ENCODE peak calls at places on chromosomes 13 and 19, in five cellular contexts. One of them, this sample, is unnamed.

GRCh38 chr19:7823902-7824301 is 6.1 kb upstream of the EVI5L start:
- DNase-seq in KG1: no peak
- DNase-seq in BJ: no peak
- DNase-seq in testis: no peak
- DNase-seq in cardiac muscle cell: no peak
- DNase-seq in this sample: no peak

GRCh38 chr13:112062047-112062618 is 4.8 kb upstream of the SOX1 start:
- DNase-seq in KG1: no peak
- DNase-seq in BJ: no peak
- DNase-seq in testis: no peak
- DNase-seq in cardiac muscle cell: no peak
- DNase-seq in this sample: no peak

GRCh38 chr13:27942972-27943371 is 23.2 kb downstream of the PDX1 start:
- DNase-seq in KG1: no peak
- DNase-seq in BJ: no peak
- DNase-seq in testis: no peak
- DNase-seq in cardiac muscle cell: no peak
- DNase-seq in this sample: no peak

GRCh38 chr13:98542568-98543379 is 34.1 kb downstream of the STK24 start:
- DNase-seq in KG1: no peak
- DNase-seq in BJ: no peak
- DNase-seq in testis: no peak
- DNase-seq in cardiac muscle cell: no peak
- DNase-seq in this sample: no peak

GRCh38 chr19:39372941-39373340 is 18.0 kb downstream of the PAF1 start:
- DNase-seq in KG1: no peak
- DNase-seq in BJ: no peak
- DNase-seq in testis: no peak
- DNase-seq in cardiac muscle cell: no peak
- DNase-seq in this sample: no peak

GRCh38 chr13:41054919-41055619 is 6.2 kb upstream of the WBP4 start:
- DNase-seq in KG1: no peak
- DNase-seq in BJ: no peak
- DNase-seq in testis: no peak
- DNase-seq in cardiac muscle cell: no peak
- DNase-seq in this sample: no peak

GRCh38 chr13:57739089-57739488 is 107.5 kb downstream of the PCDH17 start:
- DNase-seq in KG1: no peak
- DNase-seq in BJ: no peak
- DNase-seq in testis: no peak
- DNase-seq in cardiac muscle cell: no peak
- DNase-seq in this sample: no peak

GRCh38 chr19:6501740-6502648 is at the start of gene TUBB4A:
- DNase-seq in KG1: no peak
- DNase-seq in BJ: no peak
- DNase-seq in testis: peak
- DNase-seq in cardiac muscle cell: peak
- DNase-seq in this sample: peak

GRCh38 chr19:39919976-39920375 is 14.5 kb downstream of the FCGBP start:
- DNase-seq in KG1: no peak
- DNase-seq in BJ: no peak
- DNase-seq in testis: no peak
- DNase-seq in cardiac muscle cell: no peak
- DNase-seq in this sample: no peak

GRCh38 chr19:13042443-13043130 is 47.3 kb downstream of the NFIX start:
- DNase-seq in KG1: no peak
- DNase-seq in BJ: no peak
- DNase-seq in testis: no peak
- DNase-seq in cardiac muscle cell: no peak
- DNase-seq in this sample: no peak

GRCh38 chr13:39209731-39210633 is 171.7 kb downstream of the NHLRC3 start:
- DNase-seq in KG1: no peak
- DNase-seq in BJ: no peak
- DNase-seq in testis: peak
- DNase-seq in cardiac muscle cell: no peak
- DNase-seq in this sample: no peak

GRCh38 chr13:41389580-41389979 is 67.8 kb upstream of the RGCC start:
- DNase-seq in KG1: no peak
- DNase-seq in BJ: no peak
- DNase-seq in testis: no peak
- DNase-seq in cardiac muscle cell: no peak
- DNase-seq in this sample: no peak

GRCh38 chr19:38294090-38294489 is 10.0 kb upstream of the C19orf33 start:
- DNase-seq in KG1: no peak
- DNase-seq in BJ: no peak
- DNase-seq in testis: no peak
- DNase-seq in cardiac muscle cell: no peak
- DNase-seq in this sample: no peak

GRCh38 chr19:4386038-4386782 is 14.1 kb downstream of the SH3GL1 start:
- DNase-seq in KG1: no peak
- DNase-seq in BJ: no peak
- DNase-seq in testis: no peak
- DNase-seq in cardiac muscle cell: no peak
- DNase-seq in this sample: no peak

GRCh38 chr13:67986234-67986633 is 756.1 kb upstream of the PCDH9 start:
- DNase-seq in KG1: no peak
- DNase-seq in BJ: no peak
- DNase-seq in testis: no peak
- DNase-seq in cardiac muscle cell: no peak
- DNase-seq in this sample: no peak

GRCh38 chr13:66264976-66265375 is 965.2 kb downstream of the PCDH9 start:
- DNase-seq in KG1: no peak
- DNase-seq in BJ: no peak
- DNase-seq in testis: no peak
- DNase-seq in cardiac muscle cell: no peak
- DNase-seq in this sample: no peak

GRCh38 chr13:102951808-102952207 is 106.0 kb downstream of the ERCC5 start:
- DNase-seq in KG1: no peak
- DNase-seq in BJ: no peak
- DNase-seq in testis: no peak
- DNase-seq in cardiac muscle cell: peak
- DNase-seq in this sample: no peak

GRCh38 chr19:50873056-50873455 is at the start of gene KLK2:
- DNase-seq in KG1: no peak
- DNase-seq in BJ: no peak
- DNase-seq in testis: no peak
- DNase-seq in cardiac muscle cell: no peak
- DNase-seq in this sample: no peak

GRCh38 chr13:33284916-33285315 is 639 bp downstream of the STARD13 start:
- DNase-seq in KG1: no peak
- DNase-seq in BJ: no peak
- DNase-seq in testis: no peak
- DNase-seq in cardiac muscle cell: no peak
- DNase-seq in this sample: no peak

GRCh38 chr19:46356670-46357055 is 9.8 kb downstream of the PPP5C start:
- DNase-seq in KG1: no peak
- DNase-seq in BJ: no peak
- DNase-seq in testis: no peak
- DNase-seq in cardiac muscle cell: no peak
- DNase-seq in this sample: no peak

GRCh38 chr19:5948697-5949564 is 29.0 kb downstream of the RANBP3 start:
- DNase-seq in KG1: no peak
- DNase-seq in BJ: no peak
- DNase-seq in testis: no peak
- DNase-seq in cardiac muscle cell: no peak
- DNase-seq in this sample: no peak

GRCh38 chr13:111204438-111205177 is 89.5 kb downstream of the ARHGEF7 start:
- DNase-seq in KG1: no peak
- DNase-seq in BJ: no peak
- DNase-seq in testis: no peak
- DNase-seq in cardiac muscle cell: no peak
- DNase-seq in this sample: no peak

GRCh38 chr19:10625003-10625761 is at the start of gene SLC44A2:
- DNase-seq in KG1: no peak
- DNase-seq in BJ: no peak
- DNase-seq in testis: peak
- DNase-seq in cardiac muscle cell: peak
- DNase-seq in this sample: peak

GRCh38 chr19:28472111-28472510 is 740.8 kb downstream of the UQCRFS1 start:
- DNase-seq in KG1: no peak
- DNase-seq in BJ: peak
- DNase-seq in testis: no peak
- DNase-seq in cardiac muscle cell: no peak
- DNase-seq in this sample: no peak

GRCh38 chr13:97125051-97125809 is 96.9 kb upstream of the MBNL2 start:
- DNase-seq in KG1: no peak
- DNase-seq in BJ: no peak
- DNase-seq in testis: peak
- DNase-seq in cardiac muscle cell: peak
- DNase-seq in this sample: no peak

GRCh38 chr19:10818306-10819123 is 17.5 kb downstream of the TMED1 start:
- DNase-seq in KG1: no peak
- DNase-seq in BJ: no peak
- DNase-seq in testis: no peak
- DNase-seq in cardiac muscle cell: no peak
- DNase-seq in this sample: no peak

GRCh38 chr13:87393358-87393757 is 277.8 kb upstream of the SLITRK5 start:
- DNase-seq in KG1: no peak
- DNase-seq in BJ: no peak
- DNase-seq in testis: no peak
- DNase-seq in cardiac muscle cell: no peak
- DNase-seq in this sample: no peak

GRCh38 chr13:48750588-48751383 is 97.1 kb downstream of the CYSLTR2 start:
- DNase-seq in KG1: no peak
- DNase-seq in BJ: no peak
- DNase-seq in testis: peak
- DNase-seq in cardiac muscle cell: no peak
- DNase-seq in this sample: no peak

GRCh38 chr19:21092107-21092506 is 10.1 kb downstream of the ZNF714 start:
- DNase-seq in KG1: no peak
- DNase-seq in BJ: peak
- DNase-seq in testis: no peak
- DNase-seq in cardiac muscle cell: no peak
- DNase-seq in this sample: no peak

This sample was measured in ecto neural progenitor cell.